ENCODE peak calls at places on chromosome 18, in seven cellular contexts. H is Caki2, F is T-helper 2 cell, M is non-pigmented ciliary epithelial cell, I is chondrocyte, P is body of pancreas, N is HEK293T. J is an unnamed sample.

GRCh38 chr18:75482880-75483279 is 55.4 kb upstream of the SMIM21 start:
- DNase-seq in H (no peak), F (no peak), M (no peak), I (no peak), P (no peak), N (no peak), J (no peak)

GRCh38 chr18:30971338-30971956 is 71.1 kb downstream of the DSC3 start:
- DNase-seq in H (no peak), F (no peak), M (no peak), I (no peak), P (no peak), N (peak), J (no peak)

GRCh38 chr18:10169064-10169562 is 255.3 kb downstream of the VAPA start:
- DNase-seq in H (peak), F (no peak), M (no peak), I (no peak), P (no peak), N (no peak), J (no peak)

GRCh38 chr18:46335551-46336059 is 231.4 kb downstream of the HAUS1 start:
- DNase-seq in H (no peak), F (no peak), M (no peak), I (no peak), P (no peak), N (no peak), J (no peak)

GRCh38 chr18:32378705-32379104 is 92.0 kb downstream of the GAREM1 start:
- DNase-seq in H (peak), F (no peak), M (peak), I (no peak), P (peak), N (no peak), J (no peak)

GRCh38 chr18:48947583-48947982 is 3.2 kb downstream of the SMAD7 start:
- DNase-seq in H (no peak), F (no peak), M (no peak), I (no peak), P (peak), N (no peak), J (no peak)

GRCh38 chr18:10245517-10246175 is 208.8 kb upstream of the APCDD1 start:
- DNase-seq in H (no peak), F (no peak), M (no peak), I (no peak), P (no peak), N (no peak), J (no peak)

GRCh38 chr18:36211612-36212065 is 24.3 kb downstream of the MOCOS start:
- DNase-seq in H (peak), F (no peak), M (no peak), I (no peak), P (no peak), N (no peak), J (no peak)

GRCh38 chr18:1468550-1468949 is 563.9 kb downstream of the ADCYAP1 start:
- DNase-seq in H (no peak), F (no peak), M (no peak), I (no peak), P (no peak), N (no peak), J (no peak)

GRCh38 chr18:55908790-55909408 is 320.9 kb upstream of the TCF4 start:
- DNase-seq in H (no peak), F (no peak), M (no peak), I (no peak), P (no peak), N (peak), J (no peak)

GRCh38 chr18:6414723-6415362 is at the start of gene L3MBTL4:
- DNase-seq in H (no peak), F (no peak), M (no peak), I (no peak), P (peak), N (peak), J (no peak)

GRCh38 chr18:73842795-73843394 is 304.7 kb downstream of the FBXO15 start:
- DNase-seq in H (peak), F (no peak), M (no peak), I (no peak), P (peak), N (peak), J (peak)

GRCh38 chr18:78632111-78632541 is 347.5 kb upstream of the SALL3 start:
- DNase-seq in H (peak), F (no peak), M (peak), I (no peak), P (no peak), N (no peak), J (no peak)

GRCh38 chr18:11947214-11948119 is 33.8 kb upstream of the IMPA2 start:
- DNase-seq in H (peak), F (peak), M (peak), I (peak), P (peak), N (no peak), J (peak)

GRCh38 chr18:34018358-34018757 is 206.4 kb downstream of the NOL4 start:
- DNase-seq in H (no peak), F (no peak), M (no peak), I (no peak), P (no peak), N (no peak), J (no peak)

GRCh38 chr18:43735570-43735969 is 458.3 kb upstream of the SYT4 start:
- DNase-seq in H (no peak), F (no peak), M (no peak), I (no peak), P (no peak), N (no peak), J (no peak)

GRCh38 chr18:33440384-33441043 is at the start of gene CCDC178:
- DNase-seq in H (no peak), F (no peak), M (no peak), I (peak), P (peak), N (peak), J (no peak)

GRCh38 chr18:49813071-49813320 is 337 bp downstream of the ACAA2 start:
- DNase-seq in H (no peak), F (no peak), M (no peak), I (no peak), P (peak), N (no peak), J (no peak)

GRCh38 chr18:3448845-3449701 is 899 bp upstream of the TGIF1 start:
- DNase-seq in H (no peak), F (peak), M (no peak), I (no peak), P (peak), N (peak), J (peak)

GRCh38 chr18:73316513-73316912 is 448.7 kb upstream of the NETO1 start:
- DNase-seq in H (no peak), F (no peak), M (no peak), I (no peak), P (no peak), N (no peak), J (no peak)

J was measured in GM18507.